ENCODE peak calls at places on chromosomes 16 and 17, in ten cellular contexts. M is stomach, F is HCT116, V is GM12878, E is suprapubic skin, I is adrenal gland, N is IMR-90, G is heart left ventricle, Z is A549, P is Peyer's patch. Y is an unnamed sample.

GRCh38 chr16:15725641-15726240 is 75.7 kb downstream of the NDE1 start:
- DNase-seq in M (no peak), F (no peak), V (no peak), E (no peak), I (no peak), N (no peak), G (no peak), Z (no peak), P (no peak), Y (no peak)

GRCh38 chr17:48522031-48522593 is 8.7 kb downstream of the HOXB1 start:
- DNase-seq in M (no peak), F (no peak), V (no peak), E (no peak), I (no peak), N (peak), G (no peak), Z (peak), P (no peak), Y (no peak)

GRCh38 chr17:78568494-78569115 is 8.6 kb downstream of the DNAH17 start:
- DNase-seq in M (no peak), F (no peak), V (no peak), E (no peak), I (no peak), N (peak), G (no peak), Z (no peak), P (no peak), Y (no peak)

GRCh38 chr17:51351090-51351489 is 90.7 kb downstream of the UTP18 start:
- DNase-seq in M (no peak), F (no peak), V (no peak), E (no peak), I (no peak), N (no peak), G (no peak), Z (no peak), P (no peak), Y (no peak)

GRCh38 chr16:12426122-12426521 is 377.6 kb downstream of the CPPED1 start:
- DNase-seq in M (no peak), F (no peak), V (no peak), E (no peak), I (no peak), N (peak), G (no peak), Z (no peak), P (no peak), Y (no peak)

GRCh38 chr16:47873434-47873833 is 282.4 kb downstream of the ABCC12 start:
- DNase-seq in M (no peak), F (no peak), V (no peak), E (no peak), I (no peak), N (no peak), G (no peak), Z (no peak), P (no peak), Y (no peak)

GRCh38 chr16:49767998-49768397 is 87.9 kb downstream of the ZNF423 start:
- DNase-seq in M (no peak), F (no peak), V (no peak), E (no peak), I (no peak), N (no peak), G (no peak), Z (no peak), P (no peak), Y (no peak)

GRCh38 chr17:58965221-58965620 is 141.5 kb downstream of the TRIM37 start:
- DNase-seq in M (no peak), F (no peak), V (no peak), E (no peak), I (no peak), N (no peak), G (no peak), Z (no peak), P (no peak), Y (no peak)

GRCh38 chr16:3413730-3414379 is 12.8 kb downstream of the ZNF174 start:
- DNase-seq in M (no peak), F (no peak), V (no peak), E (no peak), I (no peak), N (no peak), G (no peak), Z (no peak), P (no peak), Y (no peak)

GRCh38 chr17:28743243-28744103 is at the start of gene TRAF4:
- DNase-seq in M (peak), F (peak), V (no peak), E (no peak), I (peak), N (peak), G (peak), Z (peak), P (peak), Y (no peak)

GRCh38 chr17:694239-694638 is 20.4 kb downstream of the VPS53 start:
- DNase-seq in M (no peak), F (no peak), V (no peak), E (no peak), I (no peak), N (peak), G (no peak), Z (peak), P (no peak), Y (no peak)

GRCh38 chr17:8126306-8127066 is 2.6 kb upstream of the HES7 start:
- DNase-seq in M (no peak), F (no peak), V (no peak), E (no peak), I (peak), N (peak), G (no peak), Z (peak), P (no peak), Y (no peak)

GRCh38 chr17:3798273-3799180 is 2.5 kb downstream of the ITGAE start:
- DNase-seq in M (no peak), F (no peak), V (no peak), E (peak), I (no peak), N (no peak), G (no peak), Z (no peak), P (peak), Y (no peak)

GRCh38 chr16:11157143-11157542 is 98.9 kb downstream of the SOCS1 start:
- DNase-seq in M (no peak), F (no peak), V (no peak), E (no peak), I (no peak), N (no peak), G (no peak), Z (no peak), P (no peak), Y (no peak)

GRCh38 chr16:88384222-88385111 is 1.7 kb downstream of the ZNF469 start:
- DNase-seq in M (no peak), F (no peak), V (no peak), E (no peak), I (no peak), N (no peak), G (peak), Z (no peak), P (no peak), Y (no peak)

GRCh38 chr16:2317231-2318020 is 23.1 kb downstream of the ABCA3 start:
- DNase-seq in M (no peak), F (no peak), V (no peak), E (no peak), I (no peak), N (no peak), G (no peak), Z (no peak), P (no peak), Y (no peak)

GRCh38 chr16:85579883-85580607 is 33.1 kb upstream of the GSE1 start:
- DNase-seq in M (no peak), F (no peak), V (no peak), E (no peak), I (no peak), N (no peak), G (no peak), Z (no peak), P (no peak), Y (no peak)

GRCh38 chr16:381788-382717 is at the start of gene PGAP6:
- DNase-seq in M (peak), F (no peak), V (no peak), E (no peak), I (peak), N (peak), G (no peak), Z (no peak), P (peak), Y (peak)

GRCh38 chr16:12672986-12673385 is 130.7 kb downstream of the CPPED1 start:
- DNase-seq in M (no peak), F (no peak), V (no peak), E (no peak), I (no peak), N (no peak), G (no peak), Z (no peak), P (no peak), Y (peak)

GRCh38 chr17:58757162-58757613 is 1.5 kb downstream of the PPM1E start:
- DNase-seq in M (no peak), F (no peak), V (no peak), E (no peak), I (no peak), N (no peak), G (no peak), Z (no peak), P (no peak), Y (no peak)

GRCh38 chr17:49996495-49997255 is 1.7 kb upstream of the DLX3 start:
- DNase-seq in M (peak), F (no peak), V (no peak), E (peak), I (peak), N (peak), G (no peak), Z (peak), P (peak), Y (no peak)

GRCh38 chr17:10114931-10115535 is 83.4 kb downstream of the GAS7 start:
- DNase-seq in M (peak), F (no peak), V (peak), E (peak), I (peak), N (peak), G (peak), Z (peak), P (peak), Y (peak)

GRCh38 chr16:67654069-67654911 is 5.8 kb downstream of the ACD start:
- DNase-seq in M (no peak), F (no peak), V (no peak), E (peak), I (no peak), N (no peak), G (no peak), Z (no peak), P (no peak), Y (no peak)

GRCh38 chr17:9987779-9988585 is 82.9 kb upstream of the RCVRN start:
- DNase-seq in M (no peak), F (no peak), V (no peak), E (no peak), I (no peak), N (peak), G (no peak), Z (peak), P (no peak), Y (no peak)

DNA sequence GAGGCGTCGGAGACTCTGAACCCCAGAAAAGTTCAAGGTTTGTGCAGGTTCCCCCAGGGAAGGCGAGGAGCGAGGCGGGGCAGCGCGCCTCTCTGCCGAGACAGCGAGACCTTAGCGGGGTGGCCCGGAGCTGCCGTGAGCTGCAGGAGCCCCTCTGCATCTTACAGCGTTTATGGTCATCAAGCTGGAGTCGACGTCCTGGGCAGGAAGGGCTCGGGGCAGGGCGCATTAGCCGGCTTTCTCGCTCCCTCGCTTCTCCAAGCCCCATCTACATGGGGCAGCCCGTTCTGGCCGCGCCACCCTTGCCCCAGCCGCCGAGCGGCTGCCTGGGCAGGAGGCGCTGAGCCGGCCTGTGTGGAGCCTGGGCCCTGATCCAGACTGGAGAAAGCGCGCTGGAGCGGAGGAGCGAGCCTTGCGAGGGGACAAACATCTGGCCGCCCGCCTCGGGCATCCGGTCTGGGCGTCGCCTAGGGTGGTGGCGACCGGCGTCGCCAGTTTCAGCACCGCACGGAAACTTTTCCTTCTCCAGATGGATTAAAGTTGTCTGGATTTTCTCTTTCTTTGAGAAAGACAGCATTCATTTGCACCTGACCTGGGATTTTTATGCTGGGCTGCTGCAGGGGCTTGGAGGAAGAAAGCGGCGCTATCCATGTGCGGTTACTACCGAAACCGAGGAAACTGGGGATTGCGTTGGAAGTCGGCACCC is 750 bp downstream of the TMEM132E start:
- DNase-seq in M (no peak), F (no peak), V (no peak), E (no peak), I (peak), N (no peak), G (peak), Z (peak), P (no peak), Y (no peak)
- H3K4me3 ChIP-seq in M (peak), F (no peak), V (no peak), E (peak), I (no peak), N (no peak), G (peak), Z (peak), P (peak), Y (peak)

GRCh38 chr17:81514735-81515529 is 2.3 kb upstream of the ACTG1 start:
- DNase-seq in M (peak), F (peak), V (no peak), E (no peak), I (peak), N (peak), G (peak), Z (peak), P (peak), Y (peak)
- TF ChIP-seq POLR2A in M (no peak), F (no peak), V (peak), E (no peak), I (peak), N (no peak), G (peak), Z (peak), P (peak), Y (peak)

GRCh38 chr17:36120221-36120620 is 16.6 kb downstream of the CCL4 start:
- DNase-seq in M (no peak), F (no peak), V (no peak), E (no peak), I (no peak), N (no peak), G (no peak), Z (no peak), P (no peak), Y (no peak)
- H3K27ac ChIP-seq in M (no peak), F (no peak), V (no peak), E (no peak), I (no peak), N (no peak), G (no peak), Z (no peak), P (no peak), Y (no peak)

GRCh38 chr16:70427786-70428177 is 11.1 kb downstream of the ST3GAL2 start:
- DNase-seq in M (no peak), F (no peak), V (no peak), E (no peak), I (no peak), N (no peak), G (no peak), Z (no peak), P (no peak), Y (no peak)
- H3K4me3 ChIP-seq in M (no peak), F (peak), V (peak), E (no peak), I (no peak), N (no peak), G (no peak), Z (peak), P (peak), Y (peak)

DNA sequence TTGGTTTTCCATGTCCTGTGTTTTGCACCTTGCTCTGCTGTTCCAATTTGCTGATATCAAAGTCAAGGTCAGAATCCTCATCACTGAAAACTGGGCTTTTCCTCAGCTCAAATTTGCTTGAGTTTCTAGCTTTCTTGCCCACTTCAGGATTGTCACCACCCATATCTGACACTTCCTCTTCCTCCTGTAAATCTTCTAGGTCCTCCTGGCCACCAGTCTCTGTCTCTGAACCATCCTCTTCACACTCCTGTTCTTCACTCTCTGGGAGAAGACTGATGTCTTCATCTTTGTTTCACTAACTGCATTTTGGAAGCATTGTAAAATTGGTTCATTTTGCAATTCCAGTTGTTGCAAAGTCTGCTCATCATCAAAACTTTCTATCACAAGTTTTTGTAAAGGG is 63.4 kb upstream of the RBL2 start:
- DNase-seq in M (no peak), F (no peak), V (no peak), E (no peak), I (no peak), N (no peak), G (no peak), Z (no peak), P (no peak), Y (no peak)
- TF ChIP-seq POLR2A in M (no peak), F (no peak), V (no peak), E (no peak), I (no peak), N (no peak), G (no peak), Z (no peak), P (no peak), Y (no peak)

Y was measured in gastrocnemius medialis.